ENCODE peak calls at places on chromosomes 11 and 22, in four cellular contexts. One of them, this sample, is unnamed.
A peak's percentile ranks its signal among the peaks of the same experiment; 100 is the strongest.

GRCh38 chr11:66877585-66877984 is 20.7 kb downstream of the LRFN4 start:
- DNase-seq in IMR-90: peak; percentile 75
- DNase-seq in GM12878: no peak
- DNase-seq in K562: no peak
- DNase-seq in this sample: no peak

GRCh38 chr22:44369241-44369652 is 56.5 kb upstream of the SHISAL1 start:
- DNase-seq in IMR-90: no peak
- DNase-seq in GM12878: no peak
- DNase-seq in K562: no peak
- DNase-seq in this sample: no peak

GRCh38 chr11:35040221-35040942 is 98.6 kb upstream of the CD44 start:
- DNase-seq in IMR-90: peak; percentile 69
- DNase-seq in GM12878: peak; percentile 84
- DNase-seq in K562: peak; percentile 55
- DNase-seq in this sample: no peak

GRCh38 chr11:65424200-65425104 is 1.9 kb downstream of the NEAT1 start:
- DNase-seq in IMR-90: peak; percentile 54
- DNase-seq in GM12878: no peak
- DNase-seq in K562: peak; percentile 50
- DNase-seq in this sample: peak; percentile 34

GRCh38 chr22:45638197-45638596 is 33.4 kb upstream of the ATXN10 start:
- DNase-seq in IMR-90: no peak
- DNase-seq in GM12878: no peak
- DNase-seq in K562: no peak
- DNase-seq in this sample: no peak

GRCh38 chr11:47443028-47443700 is 5.8 kb downstream of the RAPSN start:
- DNase-seq in IMR-90: no peak
- DNase-seq in GM12878: no peak
- DNase-seq in K562: no peak
- DNase-seq in this sample: no peak

GRCh38 chr22:19703869-19704268 is 10.4 kb upstream of the SEPTIN5 start:
- DNase-seq in IMR-90: no peak
- DNase-seq in GM12878: no peak
- DNase-seq in K562: no peak
- DNase-seq in this sample: no peak

GRCh38 chr22:17891427-17892167 is 117.3 kb upstream of the BID start:
- DNase-seq in IMR-90: no peak
- DNase-seq in GM12878: no peak
- DNase-seq in K562: peak; percentile 56
- DNase-seq in this sample: no peak

GRCh38 chr11:82523141-82523540 is 210.5 kb downstream of the FAM181B start:
- DNase-seq in IMR-90: no peak
- DNase-seq in GM12878: no peak
- DNase-seq in K562: no peak
- DNase-seq in this sample: no peak

GRCh38 chr11:121652982-121653381 is 200.2 kb upstream of the SORL1-AS1 start:
- DNase-seq in IMR-90: no peak
- DNase-seq in GM12878: no peak
- DNase-seq in K562: no peak
- DNase-seq in this sample: peak; percentile 10

GRCh38 chr22:39094717-39095389 is 2.2 kb upstream of the APOBEC3H start:
- DNase-seq in IMR-90: no peak
- DNase-seq in GM12878: no peak
- DNase-seq in K562: no peak
- DNase-seq in this sample: no peak

GRCh38 chr22:44385781-44386180 is 73.0 kb upstream of the SHISAL1 start:
- DNase-seq in IMR-90: no peak
- DNase-seq in GM12878: no peak
- DNase-seq in K562: no peak
- DNase-seq in this sample: no peak

GRCh38 chr11:120563698-120564572 is 52.4 kb downstream of the GRIK4 start:
- DNase-seq in IMR-90: no peak
- DNase-seq in GM12878: no peak
- DNase-seq in K562: no peak
- DNase-seq in this sample: peak; percentile 20

GRCh38 chr11:706439-706956 is 467 bp downstream of the EPS8L2 start:
- DNase-seq in IMR-90: peak; percentile 36
- DNase-seq in GM12878: no peak
- DNase-seq in K562: no peak
- DNase-seq in this sample: no peak
- TF ChIP-seq FOS in IMR-90: peak; percentile 24
- TF ChIP-seq FOS in GM12878: no peak
- TF ChIP-seq FOS in K562: no peak
- TF ChIP-seq FOS in this sample: peak; percentile 11

DNA sequence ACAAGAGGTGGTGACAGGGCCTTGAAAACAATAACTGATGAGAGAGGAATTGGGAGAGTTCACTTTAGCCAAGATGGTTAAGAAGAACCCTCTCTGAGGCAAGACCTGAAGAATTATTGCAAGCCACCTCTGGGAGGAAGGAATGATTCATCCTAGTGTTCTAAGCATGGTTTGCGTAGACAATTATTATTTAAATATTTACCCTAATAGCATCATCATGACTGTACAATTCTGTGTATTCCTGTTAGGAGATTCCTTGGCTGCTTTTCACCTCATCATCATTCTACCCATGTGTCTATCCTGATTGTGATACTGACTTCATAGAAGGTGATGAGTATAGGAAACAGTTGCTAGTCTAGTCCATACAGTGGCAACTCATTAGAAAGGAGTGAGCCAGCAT is 264.4 kb downstream of the DDX10 start:
- DNase-seq in IMR-90: peak; percentile 99
- DNase-seq in GM12878: no peak
- DNase-seq in K562: no peak
- DNase-seq in this sample: peak; percentile 82
- TF ChIP-seq FOS in IMR-90: peak; percentile 92
- TF ChIP-seq FOS in GM12878: no peak
- TF ChIP-seq FOS in K562: no peak
- TF ChIP-seq FOS in this sample: peak; percentile 95

GRCh38 chr11:115170133-115170815 is 333.9 kb downstream of the CADM1 start:
- DNase-seq in IMR-90: peak; percentile 38
- DNase-seq in GM12878: no peak
- DNase-seq in K562: peak; percentile 19
- DNase-seq in this sample: peak; percentile 18
- TF ChIP-seq FOS in IMR-90: no peak
- TF ChIP-seq FOS in GM12878: no peak
- TF ChIP-seq FOS in K562: no peak
- TF ChIP-seq FOS in this sample: no peak

DNA sequence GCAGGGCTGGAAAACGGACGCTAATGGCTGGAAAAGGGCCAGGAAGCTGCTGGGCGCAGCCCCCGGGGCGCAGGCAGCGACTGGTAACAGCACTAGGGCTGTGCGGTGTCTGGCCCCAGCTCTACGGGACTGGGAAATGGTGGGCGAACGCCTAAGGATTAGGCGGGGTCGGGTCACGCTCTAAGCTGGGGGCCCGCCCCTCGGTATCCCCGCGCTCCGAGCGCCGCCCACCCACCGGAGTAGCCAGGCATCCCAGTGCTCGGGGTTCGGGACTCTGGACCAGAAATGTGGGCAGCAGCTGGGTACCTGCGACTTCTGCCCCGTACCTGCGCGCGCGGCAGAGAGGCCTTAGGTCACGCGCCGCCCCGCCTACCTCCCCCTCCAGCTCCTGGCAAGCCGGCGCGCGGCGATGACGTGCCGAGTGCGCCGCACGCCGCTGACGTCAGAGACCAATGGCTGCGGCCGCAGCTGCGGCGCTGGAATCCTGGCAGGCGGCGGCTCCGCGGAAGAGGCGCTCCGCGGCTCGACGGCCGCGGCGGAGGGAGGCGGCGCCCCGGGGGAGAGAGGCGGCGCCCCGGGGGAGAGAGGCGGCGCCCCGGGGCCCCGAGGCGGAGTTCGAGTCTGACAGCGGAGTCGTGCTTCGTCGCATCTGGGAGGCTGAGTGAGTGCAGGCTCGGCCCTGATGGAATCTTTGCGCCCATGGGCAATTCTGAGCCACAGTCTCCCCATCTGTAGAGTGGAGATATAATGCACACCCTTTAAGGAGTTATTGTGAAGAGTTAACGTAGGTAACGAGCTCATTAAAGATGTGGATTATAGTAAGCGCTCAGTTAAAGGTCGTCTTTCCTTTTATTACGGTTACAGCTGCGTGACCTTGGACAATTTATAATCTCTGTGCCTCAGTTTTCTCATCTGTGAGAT is at the start of the genes HPS4 and SRRD:
- DNase-seq in IMR-90: peak; percentile 88
- DNase-seq in GM12878: peak; percentile 56
- DNase-seq in K562: peak; percentile 93
- DNase-seq in this sample: peak; percentile 89
- TF ChIP-seq FOS in IMR-90: no peak
- TF ChIP-seq FOS in GM12878: no peak
- TF ChIP-seq FOS in K562: no peak
- TF ChIP-seq FOS in this sample: no peak

GRCh38 chr11:44982496-44983062 is 31.9 kb upstream of the TP53I11 start:
- DNase-seq in IMR-90: no peak
- DNase-seq in GM12878: no peak
- DNase-seq in K562: no peak
- DNase-seq in this sample: no peak
- TF ChIP-seq FOS in IMR-90: no peak
- TF ChIP-seq FOS in GM12878: no peak
- TF ChIP-seq FOS in K562: no peak
- TF ChIP-seq FOS in this sample: no peak

This sample was measured in endothelial cell of umbilical vein.